ENCODE peak calls at places on chromosomes 1 and 21, in eight cellular contexts. D is transverse colon, Q is lung, P is heart right ventricle, A is ovary, S is WERI-Rb-1, V is tibial nerve, O is endothelial cell of umbilical vein. M is an unnamed sample.

GRCh38 chr1:115726161-115726560 is 42.4 kb downstream of the CASQ2 start:
- DNase-seq in D (no peak), Q (no peak), P (no peak), A (no peak), S (no peak), V (no peak), O (no peak), M (no peak)

GRCh38 chr1:70319750-70320149 is 34.8 kb downstream of the ANKRD13C start:
- DNase-seq in D (no peak), Q (no peak), P (no peak), A (no peak), S (no peak), V (no peak), O (peak), M (no peak)

GRCh38 chr1:158180741-158181576 is at the start of gene CD1D:
- DNase-seq in D (peak), Q (peak), P (peak), A (no peak), S (no peak), V (no peak), O (no peak), M (peak)

GRCh38 chr1:205748398-205749093 is 1.4 kb downstream of the NUCKS1 start:
- DNase-seq in D (no peak), Q (no peak), P (no peak), A (peak), S (no peak), V (no peak), O (no peak), M (no peak)

GRCh38 chr21:17784604-17785402 is 34.4 kb downstream of the C21orf91 start:
- DNase-seq in D (peak), Q (no peak), P (no peak), A (no peak), S (no peak), V (no peak), O (no peak), M (no peak)

GRCh38 chr1:61605607-61606321 is 119.2 kb downstream of the TM2D1 start:
- DNase-seq in D (no peak), Q (no peak), P (no peak), A (no peak), S (no peak), V (no peak), O (peak), M (no peak)

GRCh38 chr1:159211331-159212136 is 6.9 kb downstream of the ACKR1 start:
- DNase-seq in D (peak), Q (no peak), P (peak), A (no peak), S (peak), V (no peak), O (peak), M (no peak)

GRCh38 chr1:38815903-38816627 is 43.5 kb downstream of the RRAGC start:
- DNase-seq in D (peak), Q (no peak), P (no peak), A (no peak), S (peak), V (no peak), O (no peak), M (no peak)

GRCh38 chr1:84750110-84750509 is 59.8 kb upstream of the SSX2IP start:
- DNase-seq in D (no peak), Q (no peak), P (no peak), A (no peak), S (no peak), V (no peak), O (peak), M (no peak)

GRCh38 chr1:45585496-45586075 is 1.7 kb downstream of the NASP start:
- DNase-seq in D (no peak), Q (no peak), P (no peak), A (no peak), S (no peak), V (no peak), O (peak), M (no peak)

GRCh38 chr1:172241540-172241939 is 178.9 kb upstream of the C1orf105 start:
- DNase-seq in D (no peak), Q (no peak), P (no peak), A (no peak), S (no peak), V (no peak), O (no peak), M (no peak)

GRCh38 chr1:59458884-59459283 is 162.0 kb downstream of the FGGY start:
- DNase-seq in D (no peak), Q (no peak), P (no peak), A (no peak), S (no peak), V (no peak), O (no peak), M (no peak)

GRCh38 chr1:197173571-197174482 is 27.4 kb upstream of the ASPM start:
- DNase-seq in D (no peak), Q (peak), P (no peak), A (no peak), S (no peak), V (no peak), O (no peak), M (no peak)

GRCh38 chr1:240653030-240653429 is 41.1 kb upstream of the GREM2 start:
- DNase-seq in D (no peak), Q (no peak), P (no peak), A (no peak), S (no peak), V (no peak), O (no peak), M (no peak)

GRCh38 chr1:43938892-43939587 is 5.4 kb downstream of the ARTN start:
- DNase-seq in D (no peak), Q (no peak), P (peak), A (no peak), S (no peak), V (no peak), O (no peak), M (no peak)

GRCh38 chr21:44836666-44837471 is 19.0 kb upstream of the SUMO3 start:
- DNase-seq in D (peak), Q (no peak), P (no peak), A (peak), S (peak), V (no peak), O (no peak), M (peak)

GRCh38 chr1:206883160-206883559 is 14.1 kb upstream of the IL24 start:
- DNase-seq in D (no peak), Q (no peak), P (no peak), A (no peak), S (no peak), V (no peak), O (no peak), M (no peak)

GRCh38 chr1:206880310-206880709 is 14.9 kb downstream of the IL20 start:
- DNase-seq in D (no peak), Q (no peak), P (no peak), A (no peak), S (no peak), V (no peak), O (no peak), M (no peak)

GRCh38 chr1:206885341-206886060 is 11.7 kb upstream of the IL24 start:
- DNase-seq in D (no peak), Q (no peak), P (no peak), A (no peak), S (no peak), V (no peak), O (no peak), M (no peak)

GRCh38 chr1:206883876-206884275 is 13.4 kb upstream of the IL24 start:
- DNase-seq in D (no peak), Q (no peak), P (no peak), A (no peak), S (no peak), V (no peak), O (no peak), M (no peak)

GRCh38 chr1:206882555-206882954 is 14.7 kb upstream of the IL24 start:
- DNase-seq in D (no peak), Q (no peak), P (no peak), A (no peak), S (no peak), V (no peak), O (no peak), M (no peak)
- TF ChIP-seq CTCF in D (no peak), Q (no peak), P (no peak), A (no peak), S (peak), V (no peak), O (no peak), M (no peak)

GRCh38 chr21:16418663-16419062 is 688.9 kb downstream of the USP25 start:
- DNase-seq in D (no peak), Q (no peak), P (no peak), A (no peak), S (no peak), V (no peak), O (no peak), M (no peak)

GRCh38 chr21:16418211-16418610 is 688.4 kb downstream of the USP25 start:
- DNase-seq in D (no peak), Q (no peak), P (no peak), A (no peak), S (no peak), V (no peak), O (peak), M (no peak)

GRCh38 chr21:16422702-16423101 is 692.9 kb downstream of the USP25 start:
- DNase-seq in D (no peak), Q (no peak), P (no peak), A (no peak), S (no peak), V (no peak), O (peak), M (no peak)

GRCh38 chr21:16420086-16420724 is 690.4 kb downstream of the USP25 start:
- DNase-seq in D (no peak), Q (peak), P (no peak), A (peak), S (no peak), V (peak), O (peak), M (no peak)

GRCh38 chr21:16419188-16419874 is 689.5 kb downstream of the USP25 start:
- DNase-seq in D (peak), Q (peak), P (peak), A (peak), S (no peak), V (peak), O (peak), M (peak)
- H3K4me3 ChIP-seq in D (no peak), Q (no peak), P (peak), A (peak), S (no peak), V (peak), O (peak), M (peak)

GRCh38 chr1:15151377-15151806 is 2.2 kb upstream of the TMEM51 start:
- DNase-seq in D (no peak), Q (no peak), P (no peak), A (no peak), S (peak), V (no peak), O (no peak), M (no peak)
- H3K27ac ChIP-seq in D (no peak), Q (no peak), P (no peak), A (peak), S (peak), V (no peak), O (no peak), M (no peak)

GRCh38 chr1:112493351-112493750 is 15.4 kb upstream of the WNT2B start:
- DNase-seq in D (no peak), Q (no peak), P (no peak), A (no peak), S (no peak), V (no peak), O (no peak), M (no peak)
- TF ChIP-seq CTCF in D (no peak), Q (no peak), P (no peak), A (no peak), S (no peak), V (no peak), O (no peak), M (no peak)